ENCODE peak calls at places on chromosomes 2 and 18, in nine cellular contexts. R is cardiac fibroblast, H is H1, K is mucosa of descending colon, Q is left ventricle myocardium inferior, N is astrocyte of the cerebellum, V is fibroblast of lung, A is AG09309, B is astrocyte of the spinal cord. F is an unnamed sample.

GRCh38 chr2:200609027-200609614 is 23.3 kb downstream of the AOX1 start:
- DNase-seq in Q (no peak), A (no peak), R (peak), B (peak), V (peak), K (no peak), H (no peak), N (no peak), F (no peak)

GRCh38 chr2:28345619-28346018 is 47.0 kb upstream of the FOSL2 start:
- DNase-seq in Q (peak), K (no peak), A (no peak), R (no peak), N (no peak), H (no peak), V (no peak), B (no peak), F (no peak)

GRCh38 chr2:25700221-25700660 is 26.9 kb upstream of the DTNB start:
- DNase-seq in K (peak), H (no peak), R (peak), B (peak), A (peak), N (no peak), V (peak), Q (no peak), F (no peak)

GRCh38 chr2:9720352-9721093 is 89.7 kb upstream of the YWHAQ start:
- DNase-seq in Q (no peak), B (no peak), N (no peak), V (no peak), A (no peak), R (no peak), K (no peak), H (no peak), F (no peak)

GRCh38 chr2:37441055-37441454 is 96.6 kb downstream of the QPCT start:
- DNase-seq in K (no peak), A (no peak), B (no peak), N (no peak), R (no peak), H (no peak), V (peak), Q (no peak), F (no peak)

GRCh38 chr2:112916145-112916571 is 5.2 kb downstream of the IL37 start:
- DNase-seq in A (no peak), Q (no peak), R (no peak), N (no peak), B (no peak), K (no peak), V (no peak), H (no peak), F (no peak)

GRCh38 chr2:180124273-180124881 is 117.3 kb upstream of the CWC22 start:
- DNase-seq in H (no peak), B (peak), A (peak), N (peak), R (peak), Q (no peak), K (peak), V (peak), F (no peak)

GRCh38 chr2:143905587-143905986 is 614.3 kb downstream of the ZEB2 start:
- DNase-seq in N (no peak), Q (no peak), A (no peak), B (no peak), K (no peak), H (no peak), V (no peak), R (no peak), F (no peak)

GRCh38 chr2:233026211-233026813 is 6.2 kb upstream of the NEU2 start:
- DNase-seq in K (no peak), V (peak), A (peak), N (peak), B (peak), R (peak), H (no peak), Q (no peak), F (no peak)

GRCh38 chr2:149064365-149064841 is 25.9 kb downstream of the LYPD6B start:
- DNase-seq in R (no peak), N (no peak), B (no peak), H (no peak), Q (no peak), K (peak), V (peak), A (no peak), F (no peak)

GRCh38 chr2:160868891-160869290 is 291.3 kb upstream of the TANK start:
- DNase-seq in N (peak), H (no peak), V (peak), K (no peak), Q (no peak), B (no peak), A (no peak), R (peak), F (no peak)

GRCh38 chr2:3198119-3198518 is 179.5 kb downstream of the EIPR1 start:
- DNase-seq in B (no peak), N (no peak), R (no peak), A (no peak), Q (no peak), K (no peak), V (peak), H (peak), F (no peak)

GRCh38 chr2:127157651-127158460 is 50.9 kb upstream of the BIN1 start:
- DNase-seq in B (no peak), Q (no peak), R (no peak), N (no peak), V (no peak), A (no peak), K (no peak), H (peak), F (no peak)

GRCh38 chr18:5524660-5525059 is 19.1 kb downstream of the EPB41L3 start:
- DNase-seq in K (no peak), A (no peak), R (no peak), N (no peak), Q (no peak), B (no peak), H (no peak), V (no peak), F (no peak)

GRCh38 chr18:62458346-62458745 is 64.5 kb upstream of the ZCCHC2 start:
- DNase-seq in A (no peak), B (no peak), K (no peak), N (no peak), Q (no peak), V (no peak), R (no peak), H (no peak), F (no peak)

GRCh38 chr2:216648105-216648504 is 14.9 kb downstream of the IGFBP2 start:
- DNase-seq in H (no peak), R (peak), A (peak), K (no peak), Q (no peak), V (peak), N (no peak), B (no peak), F (no peak)

GRCh38 chr2:71575966-71576365 is 122.6 kb downstream of the DYSF start:
- DNase-seq in N (no peak), R (no peak), H (no peak), Q (no peak), A (no peak), V (no peak), B (no peak), K (no peak), F (no peak)

GRCh38 chr2:238146884-238147544 is 8.5 kb downstream of the KLHL30 start:
- DNase-seq in A (no peak), B (no peak), V (no peak), Q (no peak), R (no peak), N (no peak), H (no peak), K (no peak), F (no peak)

GRCh38 chr2:66576381-66577330 is 141.7 kb downstream of the MEIS1 start:
- DNase-seq in K (no peak), B (peak), V (peak), Q (no peak), R (peak), H (peak), N (no peak), A (no peak), F (no peak)

GRCh38 chr2:236663671-236664101 is 94.1 kb downstream of the ACKR3 start:
- DNase-seq in Q (peak), N (peak), A (no peak), V (peak), R (peak), H (no peak), K (peak), B (peak), F (peak)

GRCh38 chr2:127117603-127118002 is 10.6 kb upstream of the BIN1 start:
- DNase-seq in V (no peak), K (peak), N (no peak), R (no peak), H (peak), Q (no peak), B (no peak), A (no peak), F (no peak)

GRCh38 chr2:191312163-191312562 is 67.0 kb downstream of the MYO1B start:
- DNase-seq in R (no peak), N (no peak), H (no peak), Q (no peak), K (no peak), V (no peak), B (no peak), A (no peak), F (no peak)
- H3K4me3 ChIP-seq in R (no peak), N (no peak), H (no peak), Q (no peak), K (no peak), V (no peak), B (no peak), A (no peak), F (no peak)

GRCh38 chr18:77765468-77765867 is 515.8 kb downstream of the GALR1 start:
- DNase-seq in Q (no peak), A (no peak), N (no peak), B (peak), V (peak), K (peak), H (peak), R (peak), F (no peak)
- TF ChIP-seq CTCF in Q (peak), A (no peak), N (peak), B (peak), V (no peak), K (no peak), H (peak), R (no peak), F (no peak)

GRCh38 chr2:151833984-151834383 is 5.8 kb upstream of the ARL5A start:
- DNase-seq in B (no peak), A (no peak), K (no peak), R (no peak), N (no peak), H (no peak), Q (no peak), V (no peak), F (no peak)

GRCh38 chr2:151828890-151829324 is 686 bp upstream of the ARL5A start:
- DNase-seq in B (no peak), V (no peak), N (no peak), Q (no peak), A (no peak), R (no peak), K (no peak), H (no peak), F (no peak)

GRCh38 chr2:151827564-151828142 is 568 bp downstream of the ARL5A start:
- DNase-seq in H (no peak), N (no peak), R (peak), A (no peak), K (peak), B (peak), V (peak), Q (no peak), F (no peak)

GRCh38 chr2:151828143-151828889 is at the start of gene ARL5A:
- DNase-seq in R (peak), B (peak), H (peak), A (peak), K (peak), N (peak), Q (peak), V (peak), F (peak)

DNA sequence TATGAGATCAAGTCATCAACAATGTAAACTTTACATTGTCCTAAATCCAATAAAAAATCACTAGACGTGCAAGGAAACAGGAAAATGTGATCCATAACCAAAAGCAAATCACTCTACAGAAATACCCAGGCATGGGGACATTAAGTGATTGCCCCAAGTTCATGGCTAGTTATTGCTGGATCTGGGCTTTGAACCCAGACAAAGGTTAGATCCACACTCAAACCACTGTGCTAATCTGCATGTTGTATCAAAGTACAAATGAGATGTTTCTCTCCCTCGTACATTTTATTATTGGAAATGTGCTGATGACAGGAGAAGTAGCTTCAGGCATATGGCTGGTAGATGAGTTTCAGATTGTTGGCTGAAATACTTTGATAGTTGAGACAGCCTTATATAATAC is 2.7 kb upstream of the ARL5A start:
- DNase-seq in K (no peak), V (no peak), H (no peak), B (no peak), R (no peak), N (no peak), Q (no peak), A (no peak), F (no peak)
- H3K4me3 ChIP-seq in K (no peak), V (no peak), H (no peak), B (no peak), R (no peak), N (no peak), Q (no peak), A (no peak), F (no peak)

GRCh38 chr2:239776441-239777033 is 248.6 kb downstream of the NDUFA10 start:
- DNase-seq in B (no peak), Q (no peak), K (no peak), R (no peak), A (no peak), N (no peak), V (no peak), H (no peak), F (no peak)

GRCh38 chr2:239774142-239774462 is 251.0 kb downstream of the NDUFA10 start:
- DNase-seq in K (no peak), R (no peak), A (no peak), Q (no peak), V (no peak), H (no peak), N (no peak), B (no peak), F (no peak)

GRCh38 chr2:239774933-239775622 is 250.1 kb downstream of the NDUFA10 start:
- DNase-seq in N (no peak), B (no peak), K (no peak), A (no peak), H (no peak), Q (no peak), R (no peak), V (no peak), F (no peak)

GRCh38 chr2:239777219-239777618 is 247.9 kb downstream of the NDUFA10 start:
- DNase-seq in N (no peak), Q (no peak), B (no peak), V (no peak), A (no peak), R (no peak), H (no peak), K (no peak), F (no peak)

DNA sequence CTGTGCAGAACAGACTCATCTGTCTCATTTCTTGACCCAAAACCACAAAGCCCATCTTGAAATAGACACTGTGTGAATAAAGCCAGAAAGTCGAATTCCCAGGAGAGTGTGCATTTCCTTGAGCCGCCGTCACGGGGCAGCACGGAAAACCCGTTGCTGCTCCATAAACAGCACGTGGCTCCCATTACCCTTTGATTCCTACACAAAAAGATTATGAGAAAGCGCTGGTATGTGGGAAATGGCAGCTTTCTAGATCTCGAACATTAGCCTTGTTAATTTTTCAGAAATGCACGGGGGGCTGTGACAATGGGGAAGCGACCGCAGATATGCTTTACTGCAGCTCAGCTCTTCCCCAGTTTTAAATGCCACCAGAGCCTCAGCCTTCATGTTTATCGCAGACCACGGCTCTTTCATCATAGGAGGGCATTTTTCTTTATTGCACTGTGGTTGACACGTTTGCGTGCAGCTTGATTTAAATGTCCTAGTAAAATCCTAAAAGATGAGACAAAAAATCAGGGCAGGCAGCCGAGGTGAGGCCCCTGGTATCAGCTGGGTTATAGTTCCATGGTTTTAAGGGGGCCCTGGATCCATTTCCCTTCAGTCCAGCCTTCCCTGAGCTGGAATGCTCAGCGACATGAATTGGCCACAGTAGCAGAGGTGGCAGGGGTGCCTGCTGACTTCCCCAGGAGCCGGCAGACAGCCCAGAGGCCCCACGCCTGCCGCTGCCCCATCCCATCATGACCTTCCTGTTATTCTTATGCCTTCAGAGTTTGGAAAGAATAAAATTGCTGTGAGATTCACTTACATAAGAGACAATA is 249.3 kb downstream of the NDUFA10 start:
- DNase-seq in H (no peak), Q (no peak), V (no peak), R (no peak), N (no peak), K (no peak), B (no peak), A (no peak), F (no peak)
- TF ChIP-seq CTCF in H (no peak), Q (no peak), V (peak), R (no peak), N (no peak), K (no peak), B (no peak), A (peak), F (no peak)

GRCh38 chr2:198517961-198518360 is 713.6 kb downstream of the PLCL1 start:
- DNase-seq in B (no peak), V (peak), R (no peak), A (peak), K (no peak), H (no peak), N (no peak), Q (no peak), F (no peak)
- H3K4me3 ChIP-seq in B (no peak), V (no peak), R (no peak), A (no peak), K (no peak), H (no peak), N (no peak), Q (no peak), F (no peak)

GRCh38 chr2:69309336-69310048 is 77.5 kb downstream of the GFPT1 start:
- DNase-seq in A (no peak), V (peak), Q (peak), H (no peak), B (peak), R (peak), K (peak), N (no peak), F (no peak)
- TF ChIP-seq CTCF in A (no peak), V (no peak), Q (no peak), H (no peak), B (no peak), R (no peak), K (no peak), N (no peak), F (no peak)

DNA sequence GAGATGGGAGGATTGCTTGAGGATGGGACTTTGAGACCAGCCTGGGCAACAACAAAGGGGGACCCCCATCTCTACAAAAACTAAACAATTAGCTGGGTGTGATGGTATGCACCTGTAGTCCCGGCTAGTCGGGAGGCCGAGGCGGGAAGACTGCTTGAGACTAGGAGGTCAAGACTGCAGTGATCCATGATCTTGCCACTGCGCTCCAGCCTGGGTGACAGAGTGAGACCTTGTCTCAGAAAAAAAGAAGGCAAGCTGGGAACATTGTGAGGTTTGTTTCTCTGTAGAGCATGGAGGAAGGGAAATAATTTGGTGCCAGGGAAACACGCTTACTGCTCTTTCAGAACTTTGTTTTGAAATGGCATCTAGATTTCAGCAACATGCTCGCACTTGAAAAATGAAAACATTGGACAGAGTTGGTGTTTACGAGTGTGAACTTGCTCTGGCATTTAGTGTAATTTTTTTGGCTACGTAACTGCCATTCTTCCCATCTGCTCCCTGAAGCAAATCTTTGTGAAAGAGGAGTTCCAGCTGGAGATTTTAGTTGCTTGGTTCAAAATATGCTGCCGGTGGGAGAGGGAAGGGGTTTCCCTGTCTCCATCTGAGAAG is 125.6 kb upstream of the DLX2 start:
- DNase-seq in Q (no peak), V (no peak), A (no peak), K (no peak), H (no peak), N (no peak), B (no peak), R (no peak), F (no peak)
- H3K4me3 ChIP-seq in Q (no peak), V (no peak), A (no peak), K (no peak), H (no peak), N (no peak), B (no peak), R (no peak), F (no peak)